ENCODE peak calls at places on chromosomes 1 and 21, in four cellular contexts. N is neuronal stem cell, Z is mesenchymal stem cell, F is IMR-90. W is an unnamed sample.

GRCh38 chr1:84073266-84073665 is 70.8 kb upstream of the PRKACB start:
- DNase-seq in N (no peak), Z (peak), F (peak), W (no peak)

GRCh38 chr1:220093361-220094015 is 444 bp upstream of the IARS2 start:
- DNase-seq in N (no peak), Z (no peak), F (no peak), W (no peak)

GRCh38 chr21:41941941-41942340 is 11.9 kb downstream of the C2CD2 start:
- DNase-seq in N (no peak), Z (no peak), F (no peak), W (no peak)

GRCh38 chr1:13764533-13764932 is 64.5 kb downstream of the PRDM2 start:
- DNase-seq in N (peak), Z (peak), F (peak), W (no peak)

GRCh38 chr1:53982034-53982761 is 35.8 kb downstream of the LDLRAD1 start:
- DNase-seq in N (peak), Z (peak), F (peak), W (peak)

GRCh38 chr1:18883636-18884418 is 18.5 kb downstream of the ALDH4A1 start:
- DNase-seq in N (peak), Z (peak), F (peak), W (peak)

GRCh38 chr1:237124856-237125462 is 83.0 kb downstream of the RYR2 start:
- DNase-seq in N (no peak), Z (no peak), F (no peak), W (no peak)

GRCh38 chr1:198528376-198528775 is 12.1 kb downstream of the ATP6V1G3 start:
- DNase-seq in N (no peak), Z (peak), F (peak), W (no peak)

GRCh38 chr1:111192643-111193519 is 7.6 kb downstream of the DENND2D start:
- DNase-seq in N (no peak), Z (peak), F (peak), W (no peak)

GRCh38 chr1:111196213-111196612 is 4.2 kb downstream of the DENND2D start:
- DNase-seq in N (no peak), Z (no peak), F (no peak), W (no peak)

GRCh38 chr1:111193712-111194480 is 6.5 kb downstream of the DENND2D start:
- DNase-seq in N (no peak), Z (no peak), F (peak), W (no peak)

GRCh38 chr1:111197598-111198289 is 2.7 kb downstream of the DENND2D start:
- DNase-seq in N (no peak), Z (peak), F (peak), W (peak)

GRCh38 chr1:111195002-111195684 is 5.3 kb downstream of the DENND2D start:
- DNase-seq in N (no peak), Z (no peak), F (peak), W (no peak)
- H3K27ac ChIP-seq in N (no peak), Z (no peak), F (no peak), W (no peak)

GRCh38 chr1:192639607-192640368 is 3.8 kb downstream of the RGS13 start:
- DNase-seq in N (no peak), Z (peak), F (peak), W (no peak)
- H3K14ac ChIP-seq in N (no peak), Z (no peak), F (no peak), W (no peak)

DNA sequence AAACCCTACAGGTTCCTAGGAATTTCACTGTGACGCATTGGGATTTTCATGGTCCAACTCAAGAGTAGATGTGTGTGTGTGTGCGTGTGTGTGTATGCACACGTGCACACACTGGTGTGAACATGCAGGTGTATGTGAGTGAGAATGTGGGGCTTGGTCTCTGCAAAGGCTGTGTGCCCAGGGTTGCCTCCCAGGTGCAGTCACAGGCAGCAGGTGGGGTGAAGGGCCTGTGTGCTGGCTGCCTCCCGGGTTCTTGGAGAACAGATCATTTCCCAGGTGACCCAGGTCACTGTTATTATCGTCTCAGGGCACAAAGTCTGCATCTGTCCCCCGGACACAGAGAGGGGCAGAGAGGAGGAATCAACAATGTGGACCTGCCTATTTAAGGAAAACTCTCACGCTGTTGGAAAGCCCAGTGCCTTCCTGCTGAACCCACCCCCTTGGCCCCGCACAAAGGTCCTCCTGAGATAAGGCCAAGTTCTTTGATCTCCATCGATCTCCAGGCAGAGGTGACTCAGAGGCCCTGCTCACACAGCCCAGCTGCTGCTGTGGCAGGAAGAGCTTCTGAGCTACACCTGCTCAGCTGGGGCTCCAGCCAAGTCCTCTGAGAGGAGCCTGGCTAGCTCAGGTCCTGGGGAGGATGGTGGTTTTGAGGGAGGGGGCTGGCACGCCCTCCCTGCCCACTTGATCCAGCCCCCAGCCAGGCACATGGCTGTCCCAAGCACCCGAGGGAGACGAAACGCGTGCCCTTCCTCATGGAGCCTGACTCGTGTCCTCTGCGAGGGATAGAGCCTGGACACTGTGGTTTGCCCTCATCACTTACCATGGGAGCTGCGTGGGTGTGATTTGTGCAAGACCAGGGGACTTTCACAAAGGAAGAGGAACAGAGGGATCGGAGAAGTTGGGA is 134.0 kb upstream of the ARHGEF16 start:
- DNase-seq in N (no peak), Z (no peak), F (peak), W (no peak)
- H2BK5ac ChIP-seq in N (no peak), Z (no peak), F (no peak), W (no peak)

GRCh38 chr1:216710042-216710441 is 13.2 kb downstream of the ESRRG start:
- DNase-seq in N (no peak), Z (no peak), F (no peak), W (no peak)
- H3K27ac ChIP-seq in N (no peak), Z (no peak), F (no peak), W (no peak)

GRCh38 chr1:36802018-36802417 is 232.3 kb downstream of the GRIK3 start:
- DNase-seq in N (no peak), Z (no peak), F (no peak), W (no peak)
- H3K14ac ChIP-seq in N (no peak), Z (no peak), F (no peak), W (no peak)

GRCh38 chr21:34511154-34511553 is 856 bp downstream of the KCNE1 start:
- DNase-seq in N (no peak), Z (peak), F (no peak), W (no peak)
- H2BK5ac ChIP-seq in N (no peak), Z (no peak), F (no peak), W (no peak)

GRCh38 chr1:109365642-109366204 is 32.0 kb downstream of the SORT1 start:
- DNase-seq in N (no peak), Z (no peak), F (no peak), W (no peak)

GRCh38 chr1:109371271-109371739 is 26.4 kb downstream of the SORT1 start:
- DNase-seq in N (no peak), Z (peak), F (peak), W (no peak)

GRCh38 chr1:109369167-109369746 is 28.5 kb downstream of the SORT1 start:
- DNase-seq in N (no peak), Z (no peak), F (peak), W (no peak)

GRCh38 chr1:109370712-109371270 is 26.9 kb downstream of the SORT1 start:
- DNase-seq in N (no peak), Z (peak), F (peak), W (no peak)

GRCh38 chr1:109368464-109368863 is 29.3 kb downstream of the SORT1 start:
- DNase-seq in N (no peak), Z (peak), F (no peak), W (no peak)
- H3K27ac ChIP-seq in N (no peak), Z (no peak), F (peak), W (no peak)

DNA sequence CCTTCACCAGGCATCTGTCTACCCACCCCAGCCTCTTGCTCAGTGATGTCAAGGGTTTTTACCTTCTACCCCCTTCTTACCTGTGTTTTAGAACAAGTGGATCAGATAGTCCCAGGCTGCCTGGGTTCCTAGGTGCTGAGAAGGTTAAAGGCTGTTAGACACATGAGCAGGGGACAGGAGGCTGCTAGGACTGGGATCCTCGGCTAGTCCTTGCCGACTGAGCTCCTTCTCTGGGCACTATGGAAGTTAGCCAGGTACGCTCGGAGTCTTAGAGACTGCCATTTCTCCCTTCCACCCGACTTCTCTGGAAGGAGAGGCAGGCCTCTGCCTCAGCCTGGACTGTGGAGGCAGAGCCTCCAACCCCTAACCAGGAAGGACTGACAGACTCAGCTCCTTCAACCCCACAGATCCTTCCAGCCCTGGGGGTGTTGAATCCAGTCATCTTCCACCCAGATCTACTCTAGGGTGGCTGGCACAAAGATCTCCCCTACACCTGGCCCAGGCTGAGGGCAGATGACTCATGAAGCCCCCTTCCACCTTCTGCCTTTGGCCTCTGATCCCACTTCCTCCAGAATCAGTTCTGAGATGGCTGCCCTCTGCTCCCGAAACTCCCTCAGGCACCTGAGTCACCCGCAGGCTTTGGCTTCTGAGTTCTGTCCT is at the start of gene DYNLT4:
- DNase-seq in N (no peak), Z (no peak), F (no peak), W (no peak)
- H3K14ac ChIP-seq in N (no peak), Z (peak), F (peak), W (peak)

GRCh38 chr1:12206792-12207424 is 22.9 kb upstream of the VPS13D start:
- DNase-seq in N (no peak), Z (no peak), F (no peak), W (no peak)
- H2BK5ac ChIP-seq in N (peak), Z (no peak), F (no peak), W (no peak)